ENCODE peak calls at places on chromosomes 2 and 18, in nine cellular contexts. H, L, Q, N, X, D, B, I and Y are unnamed samples.

GRCh38 chr2:215486973-215487372 is 51.1 kb upstream of the FN1 start:
- DNase-seq in H (no peak), B (peak), Q (no peak), D (no peak), I (no peak), L (no peak), N (peak), X (no peak), Y (no peak)

GRCh38 chr18:36680042-36680441 is 148.8 kb downstream of the TPGS2 start:
- DNase-seq in L (no peak), H (no peak), I (no peak), X (no peak), B (no peak), D (no peak), N (no peak), Q (no peak), Y (no peak)

GRCh38 chr2:161169335-161169734 is 9.1 kb downstream of the TANK start:
- DNase-seq in H (no peak), N (no peak), D (no peak), X (no peak), L (no peak), B (no peak), I (no peak), Q (no peak), Y (no peak)

GRCh38 chr2:120809576-120810440 is 74.1 kb downstream of the GLI2 start:
- DNase-seq in D (no peak), X (no peak), Q (no peak), N (no peak), I (no peak), H (no peak), B (no peak), L (no peak), Y (no peak)

GRCh38 chr2:173590278-173590811 is 235.7 kb downstream of the CDCA7 start:
- DNase-seq in I (no peak), X (peak), N (peak), D (no peak), L (no peak), H (no peak), Q (no peak), B (peak), Y (peak)

GRCh38 chr18:79379931-79380815 is 15.6 kb upstream of the NFATC1 start:
- DNase-seq in H (no peak), L (no peak), D (no peak), X (no peak), I (no peak), Q (no peak), N (no peak), B (no peak), Y (no peak)

GRCh38 chr2:69704446-69704845 is 37.5 kb upstream of the ANXA4 start:
- DNase-seq in N (no peak), Q (no peak), B (peak), H (no peak), I (no peak), L (no peak), X (no peak), D (no peak), Y (no peak)

GRCh38 chr18:26488417-26489009 is 59.8 kb downstream of the KCTD1 start:
- DNase-seq in L (no peak), N (peak), B (peak), X (no peak), H (no peak), Q (no peak), I (no peak), D (no peak), Y (no peak)

GRCh38 chr18:9746958-9747357 is 38.9 kb downstream of the RAB31 start:
- DNase-seq in Q (no peak), H (no peak), I (no peak), X (no peak), B (no peak), D (no peak), N (no peak), L (no peak), Y (no peak)

GRCh38 chr2:230811508-230811907 is 53.2 kb upstream of the ITM2C start:
- DNase-seq in L (no peak), X (no peak), I (no peak), D (no peak), B (no peak), Q (no peak), N (no peak), H (no peak), Y (no peak)